ENCODE peak calls at places on chromosomes 7 and 10, in six cellular contexts. A is esophagus muscularis mucosa, J is ovary, B is sigmoid colon, P is tibial nerve, L is HepG2. C is an unnamed sample. For H3K36me3, the result is how much of the 10 kb centered on the place peaks cover.

GRCh38 chr10:132511092-132511491 is 26.5 kb upstream of the INPP5A start:
- DNase-seq in A (no peak), J (no peak), B (peak), P (no peak), L (no peak), C (peak)

GRCh38 chr7:4738711-4739527 is 36.5 kb upstream of the AP5Z1 start:
- DNase-seq in A (no peak), J (peak), B (peak), P (no peak), L (peak), C (no peak)

GRCh38 chr10:43644252-43644651 is 4.4 kb downstream of the ZNF32 start:
- DNase-seq in A (no peak), J (no peak), B (no peak), P (no peak), L (no peak), C (no peak)

GRCh38 chr7:98360221-98361124 is 40.4 kb downstream of the BAIAP2L1 start:
- DNase-seq in A (no peak), J (no peak), B (no peak), P (no peak), L (peak), C (peak)

GRCh38 chr10:79342295-79342761 is 4.9 kb upstream of the PPIF start:
- DNase-seq in A (no peak), J (no peak), B (no peak), P (no peak), L (peak), C (no peak)

GRCh38 chr7:1233328-1234048 is 816 bp downstream of the UNCX start:
- DNase-seq in A (no peak), J (no peak), B (no peak), P (no peak), L (no peak), C (no peak)

GRCh38 chr10:506451-507354 is 182.8 kb downstream of the DIP2C start:
- DNase-seq in A (no peak), J (peak), B (peak), P (no peak), L (no peak), C (no peak)

GRCh38 chr7:17056491-17057142 is 174.8 kb upstream of the AGR3 start:
- DNase-seq in A (no peak), J (no peak), B (no peak), P (no peak), L (no peak), C (no peak)

GRCh38 chr7:10085231-10085630 is 888.4 kb upstream of the PHF14 start:
- DNase-seq in A (no peak), J (no peak), B (no peak), P (no peak), L (no peak), C (no peak)

GRCh38 chr10:60282771-60283353 is 106.8 kb downstream of the ANK3 start:
- DNase-seq in A (no peak), J (no peak), B (no peak), P (no peak), L (peak), C (no peak)

GRCh38 chr10:105148456-105148855 is 507.4 kb downstream of the SORCS3 start:
- DNase-seq in A (no peak), J (no peak), B (no peak), P (no peak), L (no peak), C (no peak)

GRCh38 chr10:102647433-102648268 is 3.4 kb downstream of the TRIM8 start:
- DNase-seq in A (no peak), J (no peak), B (no peak), P (no peak), L (no peak), C (no peak)

GRCh38 chr7:21568762-21569161 is 25.9 kb downstream of the DNAH11 start:
- DNase-seq in A (no peak), J (no peak), B (no peak), P (no peak), L (peak), C (no peak)

GRCh38 chr10:107544706-107545520 is 380.4 kb upstream of the SORCS1 start:
- DNase-seq in A (no peak), J (no peak), B (no peak), P (no peak), L (no peak), C (no peak)

GRCh38 chr10:30993155-30993554 is 38.5 kb downstream of the ZNF438 start:
- DNase-seq in A (no peak), J (no peak), B (no peak), P (no peak), L (no peak), C (no peak)

GRCh38 chr7:84914598-84914997 is 272.3 kb downstream of the SEMA3D start:
- DNase-seq in A (no peak), J (no peak), B (no peak), P (no peak), L (peak), C (no peak)

GRCh38 chr7:69185170-69185569 is 413.1 kb upstream of the AUTS2 start:
- DNase-seq in A (no peak), J (no peak), B (no peak), P (no peak), L (no peak), C (no peak)

GRCh38 chr7:81273601-81274397 is 354.9 kb upstream of the SEMA3C start:
- DNase-seq in A (no peak), J (no peak), B (no peak), P (no peak), L (no peak), C (no peak)

GRCh38 chr7:42639930-42640329 is 271.9 kb downstream of the C7orf25 start:
- DNase-seq in A (peak), J (no peak), B (no peak), P (no peak), L (no peak), C (no peak)

GRCh38 chr7:105354383-105354782 is 34.3 kb downstream of the SRPK2 start:
- DNase-seq in A (no peak), J (no peak), B (no peak), P (no peak), L (no peak), C (no peak)

GRCh38 chr10:37146443-37146842 is 21.0 kb downstream of the ANKRD30A start:
- DNase-seq in A (no peak), J (no peak), B (no peak), P (no peak), L (peak), C (no peak)

GRCh38 chr10:74113546-74113945 is 37.1 kb downstream of the AP3M1 start:
- DNase-seq in A (no peak), J (no peak), B (no peak), P (no peak), L (no peak), C (no peak)

GRCh38 chr10:767211-767610 is 77.7 kb upstream of the DIP2C start:
- DNase-seq in A (no peak), J (no peak), B (no peak), P (no peak), L (no peak), C (no peak)

GRCh38 chr10:61140765-61141392 is 196.9 kb upstream of the RHOBTB1 start:
- DNase-seq in A (no peak), J (no peak), B (peak), P (peak), L (peak), C (no peak)

GRCh38 chr7:123601530-123601929 is at the start of gene ASB15:
- DNase-seq in A (no peak), J (no peak), B (no peak), P (no peak), L (no peak), C (no peak)

GRCh38 chr10:77529050-77529576 is 108.5 kb downstream of the KCNMA1 start:
- DNase-seq in A (no peak), J (no peak), B (no peak), P (no peak), L (no peak), C (no peak)

GRCh38 chr10:42551582-42552187 is 86.7 kb downstream of the ZNF33B start:
- DNase-seq in A (no peak), J (peak), B (no peak), P (no peak), L (peak), C (no peak)

GRCh38 chr10:76727009-76727408 is 910.6 kb downstream of the KCNMA1 start:
- DNase-seq in A (no peak), J (no peak), B (no peak), P (no peak), L (no peak), C (no peak)

GRCh38 chr10:71264345-71265200 is 52.2 kb downstream of the UNC5B start:
- DNase-seq in A (no peak), J (no peak), B (no peak), P (no peak), L (no peak), C (no peak)

GRCh38 chr7:15837627-15838026 is 151.1 kb upstream of the MEOX2 start:
- DNase-seq in A (no peak), J (no peak), B (no peak), P (no peak), L (no peak), C (no peak)

DNA sequence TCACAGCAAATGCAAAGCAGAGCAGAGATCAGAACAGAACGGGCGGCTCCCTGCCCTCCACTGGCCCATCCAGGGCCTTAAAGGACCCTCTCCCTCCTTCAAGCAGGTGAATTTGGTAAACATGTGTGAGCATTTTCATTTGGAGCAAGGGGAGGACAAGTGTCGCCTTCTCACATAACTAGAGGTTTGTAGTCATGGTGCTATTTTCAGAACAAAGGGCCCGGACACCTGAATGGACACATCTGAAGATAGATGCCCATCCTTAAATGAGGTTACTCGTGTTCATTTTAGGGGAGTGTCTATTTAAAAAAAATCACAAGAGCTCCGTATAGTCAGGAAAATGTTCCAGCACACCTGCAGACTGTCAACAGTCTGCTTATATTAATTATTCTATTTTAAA is 153.8 kb downstream of the PRKCQ start:
- DNase-seq in A (no peak), J (no peak), B (no peak), P (no peak), L (no peak), C (no peak)
- TF ChIP-seq EP300 in A (no peak), J (no peak), B (no peak), P (no peak), L (no peak), C (no peak)

GRCh38 chr10:84333864-84334451 is 5.6 kb downstream of the CCSER2 start:
- DNase-seq in A (no peak), J (no peak), B (no peak), P (no peak), L (no peak), C (no peak)

GRCh38 chr10:84329094-84329611 is 764 bp downstream of the CCSER2 start:
- DNase-seq in A (no peak), J (peak), B (no peak), P (no peak), L (peak), C (peak)

GRCh38 chr10:84329986-84330651 is 1.7 kb downstream of the CCSER2 start:
- DNase-seq in A (no peak), J (no peak), B (no peak), P (no peak), L (no peak), C (no peak)

GRCh38 chr10:84331091-84331490 is 2.7 kb downstream of the CCSER2 start:
- DNase-seq in A (no peak), J (no peak), B (no peak), P (no peak), L (no peak), C (no peak)

DNA sequence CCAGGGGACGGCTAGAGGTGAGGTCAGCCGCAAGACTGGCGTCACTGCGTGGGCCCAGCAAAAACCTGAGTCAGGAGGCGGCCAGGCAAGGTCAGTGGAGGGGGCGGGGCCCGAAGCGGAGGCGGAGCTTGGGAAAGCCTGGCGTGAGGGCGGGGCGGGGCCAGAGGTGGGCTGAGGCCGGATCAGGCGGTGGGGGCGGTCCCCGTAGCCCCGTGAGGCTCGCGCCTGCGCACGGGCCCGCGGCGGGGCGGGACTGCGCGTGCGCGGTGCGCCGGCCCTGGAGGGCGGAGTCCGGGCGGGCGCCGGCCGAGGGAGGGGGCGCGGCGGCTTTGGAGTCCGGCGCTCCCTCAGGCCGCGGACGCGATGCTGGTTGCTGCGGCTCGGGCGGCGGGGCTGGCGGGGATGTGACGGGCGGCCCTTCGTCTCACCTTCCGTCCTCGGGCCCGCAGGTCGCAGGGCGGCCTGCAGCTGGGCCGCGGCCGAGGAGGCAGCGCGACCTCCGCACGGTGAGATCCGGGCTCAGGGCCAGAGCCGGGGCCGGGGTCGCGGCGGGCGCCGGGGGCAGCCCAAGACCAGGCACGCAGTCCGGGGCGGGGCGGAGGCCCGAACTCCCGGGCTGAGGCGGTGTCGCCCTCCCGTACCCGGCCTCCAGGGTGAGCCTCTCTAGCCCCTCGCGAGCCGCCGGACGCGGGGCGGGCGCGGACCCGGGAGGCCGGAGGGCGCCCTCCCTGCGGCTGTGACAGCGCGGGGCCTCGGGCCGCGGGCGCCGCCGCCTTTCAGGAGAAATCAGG is at the start of gene CCSER2:
- DNase-seq in A (peak), J (peak), B (peak), P (peak), L (peak), C (peak)
- TF ChIP-seq POLR2A in A (peak), J (peak), B (peak), P (peak), L (peak), C (peak)

GRCh38 chr10:28600056-28600455 is 67.1 kb downstream of the WAC start:
- DNase-seq in A (no peak), J (no peak), B (no peak), P (no peak), L (no peak), C (no peak)
- H3K36me3 ChIP-seq in A (under half), J (under half), B (under half), P (under half), L (under half), C (under half)

GRCh38 chr10:100529473-100530298 is at the start of gene NDUFB8:
- DNase-seq in A (peak), J (peak), B (peak), P (peak), L (peak), C (peak)
- TF ChIP-seq EP300 in A (no peak), J (no peak), B (no peak), P (peak), L (no peak), C (no peak)

C was measured in transverse colon.